ENCODE peak calls at places on chromosomes 2 and 18, in ten cellular contexts. J, V, Z, R, W, L, K, E, I and T are unnamed samples.

GRCh38 chr2:203631068-203631757 is 75.2 kb upstream of the CD28 start:
- DNase-seq in E (no peak), J (no peak), L (no peak), I (no peak), R (no peak), W (no peak), V (no peak), K (no peak), Z (no peak), T (no peak)

GRCh38 chr2:65353046-65353445 is 79.4 kb downstream of the SPRED2 start:
- DNase-seq in K (no peak), J (no peak), R (no peak), V (no peak), Z (no peak), I (no peak), L (no peak), W (no peak), E (no peak), T (no peak)

GRCh38 chr2:81984969-81985637 is 1680.6 kb upstream of the LRRTM1 start:
- DNase-seq in K (no peak), J (no peak), E (no peak), W (no peak), R (no peak), V (no peak), I (no peak), L (no peak), Z (no peak), T (no peak)

GRCh38 chr2:76169985-76170384 is 459.3 kb upstream of the GCFC2 start:
- DNase-seq in R (no peak), V (no peak), E (no peak), W (no peak), Z (no peak), J (no peak), L (no peak), K (no peak), I (no peak), T (no peak)

GRCh38 chr2:10913501-10914271 is 2.0 kb downstream of the KCNF1 start:
- DNase-seq in I (no peak), L (no peak), R (no peak), V (no peak), E (no peak), K (no peak), Z (no peak), W (no peak), J (no peak), T (no peak)

GRCh38 chr2:8475349-8476045 is 206.4 kb upstream of the ID2 start:
- DNase-seq in L (no peak), J (no peak), E (no peak), R (no peak), W (no peak), Z (no peak), I (no peak), V (peak), K (no peak), T (no peak)

GRCh38 chr2:37526323-37526722 is 145.1 kb downstream of the CDC42EP3 start:
- DNase-seq in I (no peak), J (no peak), Z (no peak), L (no peak), K (peak), W (no peak), E (no peak), V (no peak), R (no peak), T (no peak)

GRCh38 chr2:102736174-102736606 is 25.6 kb upstream of the TMEM182 start:
- DNase-seq in R (no peak), J (no peak), I (no peak), K (peak), Z (peak), W (peak), V (peak), E (no peak), L (no peak), T (no peak)

GRCh38 chr2:147847746-147848391 is 3.0 kb downstream of the ACVR2A start:
- DNase-seq in R (no peak), Z (no peak), E (peak), L (no peak), K (no peak), W (no peak), V (no peak), I (no peak), J (no peak), T (no peak)

GRCh38 chr18:32480581-32480980 is 9.9 kb upstream of the GAREM1 start:
- DNase-seq in K (peak), V (no peak), L (no peak), E (no peak), I (no peak), R (no peak), W (no peak), J (no peak), Z (no peak), T (no peak)

GRCh38 chr2:134136702-134137101 is 117.2 kb upstream of the MGAT5 start:
- DNase-seq in Z (no peak), E (no peak), R (no peak), J (no peak), K (no peak), I (no peak), L (no peak), W (no peak), V (no peak), T (no peak)

GRCh38 chr2:231622963-231623362 is 30.3 kb downstream of the TEX44 start:
- DNase-seq in R (no peak), I (no peak), E (no peak), W (no peak), L (no peak), K (no peak), V (no peak), J (no peak), Z (no peak), T (no peak)

GRCh38 chr2:37768491-37768925 is 97.1 kb upstream of the CDC42EP3 start:
- DNase-seq in V (no peak), K (peak), W (no peak), R (no peak), J (no peak), E (peak), Z (peak), I (no peak), L (no peak), T (peak)

GRCh38 chr2:49914281-49914680 is 760.0 kb upstream of the FSHR start:
- DNase-seq in L (no peak), E (no peak), R (no peak), I (no peak), K (peak), Z (no peak), V (no peak), J (no peak), W (no peak), T (no peak)

GRCh38 chr2:186848873-186849578 is at the start of gene ZSWIM2:
- DNase-seq in R (peak), V (peak), K (peak), Z (peak), E (peak), J (peak), W (no peak), L (no peak), I (peak), T (peak)

GRCh38 chr18:47772374-47773248 is 157.8 kb downstream of the SMAD2 start:
- DNase-seq in L (peak), V (peak), E (peak), I (peak), R (peak), Z (peak), K (peak), J (peak), W (peak), T (peak)

GRCh38 chr18:48922801-48923730 is 27.7 kb downstream of the SMAD7 start:
- DNase-seq in W (peak), Z (peak), J (no peak), I (no peak), R (no peak), V (no peak), K (peak), L (no peak), E (peak), T (peak)

GRCh38 chr18:34801769-34802168 is 91.7 kb downstream of the DTNA start:
- DNase-seq in J (no peak), I (no peak), L (no peak), W (no peak), E (peak), R (no peak), K (peak), Z (no peak), V (no peak), T (no peak)

GRCh38 chr2:191376981-191377629 is 131.9 kb downstream of the MYO1B start:
- DNase-seq in I (no peak), R (no peak), Z (peak), K (peak), L (no peak), E (peak), V (no peak), W (peak), J (no peak), T (peak)

GRCh38 chr2:96319396-96319795 is 5.7 kb upstream of the ITPRIPL1 start:
- DNase-seq in W (no peak), K (no peak), Z (no peak), E (no peak), R (no peak), J (no peak), V (no peak), I (no peak), L (no peak), T (no peak)

GRCh38 chr2:187215576-187216240 is 232.3 kb downstream of the CALCRL start:
- DNase-seq in J (no peak), E (peak), R (no peak), I (no peak), L (no peak), Z (no peak), W (no peak), K (peak), V (no peak), T (no peak)

GRCh38 chr18:33670052-33670451 is 92.0 kb downstream of the ASXL3 start:
- DNase-seq in J (no peak), K (no peak), V (no peak), Z (no peak), I (no peak), E (no peak), W (no peak), L (no peak), R (no peak), T (no peak)

GRCh38 chr2:55168221-55169154 is 63.6 kb downstream of the CLHC1 start:
- DNase-seq in J (peak), E (peak), L (peak), Z (no peak), K (peak), W (peak), R (no peak), I (peak), V (peak), T (peak)

GRCh38 chr18:55301836-55302235 is 286.2 kb downstream of the TCF4 start:
- DNase-seq in I (no peak), V (no peak), R (no peak), K (no peak), W (no peak), J (no peak), L (no peak), E (no peak), Z (no peak), T (no peak)

GRCh38 chr2:9708683-9709538 is 78.1 kb upstream of the YWHAQ start:
- DNase-seq in K (no peak), V (no peak), I (no peak), Z (no peak), W (no peak), J (no peak), R (no peak), L (no peak), E (no peak), T (no peak)

GRCh38 chr18:51077217-51077616 is 47.2 kb downstream of the SMAD4 start:
- DNase-seq in V (no peak), Z (no peak), W (no peak), L (peak), J (no peak), E (peak), K (peak), I (no peak), R (no peak), T (peak)

GRCh38 chr2:172877826-172878225 is 142.2 kb downstream of the RAPGEF4 start:
- DNase-seq in E (no peak), V (no peak), J (no peak), Z (no peak), R (no peak), L (no peak), W (no peak), K (peak), I (no peak), T (no peak)

GRCh38 chr2:239263937-239264837 is 136.6 kb downstream of the HDAC4 start:
- DNase-seq in Z (no peak), I (no peak), V (no peak), J (no peak), L (no peak), E (peak), R (no peak), W (no peak), K (no peak), T (no peak)

GRCh38 chr18:55587341-55588000 is 521 bp downstream of the TCF4 start:
- DNase-seq in I (no peak), V (peak), L (peak), J (no peak), K (peak), E (peak), R (peak), Z (no peak), W (no peak), T (no peak)

GRCh38 chr18:4455113-4455811 is at the start of gene DLGAP1:
- DNase-seq in L (no peak), I (no peak), R (peak), E (peak), K (peak), Z (no peak), V (peak), J (peak), W (no peak), T (no peak)

GRCh38 chr2:219250044-219250781 is 2.8 kb upstream of the TUBA4B start:
- DNase-seq in R (no peak), Z (no peak), I (no peak), L (no peak), J (no peak), V (no peak), K (no peak), W (peak), E (peak), T (no peak)

GRCh38 chr2:129849559-129850160 is 129.8 kb upstream of the RAB6C start:
- DNase-seq in R (no peak), E (peak), I (no peak), V (peak), Z (peak), W (no peak), J (peak), K (peak), L (peak), T (peak)

GRCh38 chr2:164189851-164190250 is 431.4 kb downstream of the GRB14 start:
- DNase-seq in E (no peak), I (no peak), R (no peak), J (no peak), L (no peak), W (no peak), Z (no peak), K (no peak), V (no peak), T (no peak)

GRCh38 chr2:217964658-217965161 is 38.1 kb downstream of the TNS1 start:
- DNase-seq in K (no peak), R (no peak), W (no peak), E (no peak), J (no peak), Z (no peak), I (no peak), V (no peak), L (no peak), T (no peak)

GRCh38 chr2:118016911-118017310 is 3.0 kb upstream of the CCDC93 start:
- DNase-seq in I (no peak), R (no peak), L (no peak), W (peak), K (no peak), V (no peak), J (no peak), Z (no peak), E (peak), T (no peak)